ENCODE peak calls at places on chromosomes 7 and 10, in five cellular contexts. B is stimulated activated CD4-positive, alpha-beta T cell treated with anti-CD3 and anti-CD28 coated beads, Interleukin-2, amount 100 ng/mL, for 48 hours; K is T-cell; Q is memory B cell; L is astrocyte of the spinal cord. Y is an unnamed sample.

GRCh38 chr7:157898802-157899201 is 562.0 kb downstream of the DNAJB6 start:
- DNase-seq in B (no peak), K (no peak), Q (no peak), L (no peak), Y (no peak)

GRCh38 chr7:126605553-126605952 is 647.2 kb downstream of the GRM8 start:
- DNase-seq in B (no peak), K (no peak), Q (no peak), L (no peak), Y (no peak)

GRCh38 chr7:71612011-71612410 is 480.1 kb downstream of the GALNT17 start:
- DNase-seq in B (no peak), K (no peak), Q (no peak), L (peak), Y (no peak)

GRCh38 chr7:41245916-41246315 is 457.0 kb downstream of the INHBA start:
- DNase-seq in B (no peak), K (no peak), Q (no peak), L (no peak), Y (no peak)

GRCh38 chr7:35754741-35755140 is 46.1 kb upstream of the SEPTIN7 start:
- DNase-seq in B (no peak), K (no peak), Q (no peak), L (no peak), Y (no peak)

GRCh38 chr7:35985126-35985754 is 167.8 kb upstream of the EEPD1 start:
- DNase-seq in B (peak), K (peak), Q (peak), L (peak), Y (peak)

GRCh38 chr10:102184606-102185005 is 32.4 kb downstream of the NOLC1 start:
- DNase-seq in B (no peak), K (no peak), Q (no peak), L (no peak), Y (no peak)

GRCh38 chr7:18087687-18088078 is 60.0 kb upstream of the PRPS1L1 start:
- DNase-seq in B (no peak), K (no peak), Q (no peak), L (no peak), Y (no peak)

GRCh38 chr7:25656581-25657026 is 428.3 kb upstream of the NPVF start:
- DNase-seq in B (no peak), K (no peak), Q (no peak), L (no peak), Y (no peak)

GRCh38 chr10:99894613-99895012 is 112.2 kb downstream of the ABCC2 start:
- DNase-seq in B (no peak), K (no peak), Q (no peak), L (no peak), Y (no peak)

GRCh38 chr7:74656911-74657691 is 417 bp upstream of the GTF2I start:
- DNase-seq in B (peak), K (peak), Q (peak), L (peak), Y (peak)

GRCh38 chr7:71842376-71842775 is 569.8 kb downstream of the CALN1 start:
- DNase-seq in B (no peak), K (no peak), Q (no peak), L (no peak), Y (no peak)

Y was measured in HL-60.